ENCODE peak calls at places on chromosomes 4 and X, in six cellular contexts. W is fibroblast of pulmonary artery, Z is GM13977, G is AG09309, U is choroid plexus epithelial cell, A is NB4. S is an unnamed sample.
A peak's percentile ranks its signal among the peaks of the same experiment; 100 is the strongest.

GRCh38 chr4:48909697-48910096 is 3.1 kb upstream of the OCIAD2 start:
- DNase-seq in W (peak; percentile 95), Z (no peak), G (peak; percentile 91), U (peak; percentile 97), A (peak; percentile 64), S (no peak)

GRCh38 chrX:101229155-101229554 is 9.6 kb downstream of the DRP2 start:
- DNase-seq in W (peak; percentile 54), Z (no peak), G (no peak), U (peak; percentile 69), A (no peak), S (no peak)

GRCh38 chrX:25012793-25013592 is 2.8 kb downstream of the ARX start:
- DNase-seq in W (no peak), Z (no peak), G (no peak), U (no peak), A (peak; percentile 52), S (no peak)

GRCh38 chr4:80010316-80010715 is 62.7 kb downstream of the ANTXR2 start:
- DNase-seq in W (no peak), Z (no peak), G (no peak), U (no peak), A (no peak), S (no peak)

GRCh38 chr4:81844717-81845116 is 373.0 kb upstream of the RASGEF1B start:
- DNase-seq in W (peak; percentile 85), Z (peak; percentile 48), G (peak; percentile 11), U (peak; percentile 83), A (peak; percentile 66), S (no peak)

GRCh38 chrX:104310084-104310483 is 55.4 kb upstream of the ESX1 start:
- DNase-seq in W (peak; percentile 51), Z (no peak), G (no peak), U (peak; percentile 66), A (peak; percentile 13), S (no peak)

GRCh38 chr4:183492791-183493221 is 12.1 kb upstream of the ING2 start:
- DNase-seq in W (peak; percentile 36), Z (no peak), G (peak; percentile 55), U (peak; percentile 24), A (no peak), S (no peak)

GRCh38 chr4:112112590-112113170 is 32.6 kb upstream of the FAM241A start:
- DNase-seq in W (no peak), Z (no peak), G (no peak), U (peak; percentile 38), A (no peak), S (no peak)

GRCh38 chrX:136658151-136658550 is 10.2 kb downstream of the CD40LG start:
- DNase-seq in W (no peak), Z (no peak), G (no peak), U (no peak), A (no peak), S (no peak)

GRCh38 chrX:85963736-85964135 is 83.6 kb downstream of the CHM start:
- DNase-seq in W (peak; percentile 72), Z (no peak), G (peak; percentile 37), U (peak; percentile 85), A (peak; percentile 1), S (no peak)

DNA sequence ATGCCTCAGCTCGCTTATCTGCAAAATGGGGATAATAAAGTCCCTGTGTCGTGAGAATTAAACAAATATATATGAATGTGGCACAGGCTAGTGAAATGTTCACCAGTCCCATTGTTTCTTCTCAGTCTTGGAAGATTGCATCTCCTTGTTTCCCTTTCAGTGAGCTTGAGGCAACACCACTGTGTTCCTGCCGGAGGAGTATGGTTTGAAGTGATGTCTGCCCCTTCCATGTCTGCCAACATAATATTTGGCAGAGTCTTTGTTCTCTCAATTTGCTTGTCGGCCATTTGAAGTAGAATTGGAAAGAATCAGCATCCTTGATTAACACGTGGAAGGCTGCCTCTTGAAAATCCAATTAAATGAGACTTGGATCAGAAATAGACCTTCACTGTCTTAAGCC is 1088.5 kb upstream of the INTU start:
- DNase-seq in W (no peak), Z (no peak), G (no peak), U (no peak), A (no peak), S (no peak)
- TF ChIP-seq CTCF in W (no peak), Z (no peak), G (no peak), U (no peak), A (no peak), S (no peak)

GRCh38 chr4:146192060-146192459 is 16.5 kb downstream of the LSM6 start:
- DNase-seq in W (no peak), Z (no peak), G (no peak), U (peak; percentile 8), A (no peak), S (no peak)
- TF ChIP-seq CTCF in W (no peak), Z (no peak), G (no peak), U (peak; percentile 12), A (no peak), S (no peak)

DNA sequence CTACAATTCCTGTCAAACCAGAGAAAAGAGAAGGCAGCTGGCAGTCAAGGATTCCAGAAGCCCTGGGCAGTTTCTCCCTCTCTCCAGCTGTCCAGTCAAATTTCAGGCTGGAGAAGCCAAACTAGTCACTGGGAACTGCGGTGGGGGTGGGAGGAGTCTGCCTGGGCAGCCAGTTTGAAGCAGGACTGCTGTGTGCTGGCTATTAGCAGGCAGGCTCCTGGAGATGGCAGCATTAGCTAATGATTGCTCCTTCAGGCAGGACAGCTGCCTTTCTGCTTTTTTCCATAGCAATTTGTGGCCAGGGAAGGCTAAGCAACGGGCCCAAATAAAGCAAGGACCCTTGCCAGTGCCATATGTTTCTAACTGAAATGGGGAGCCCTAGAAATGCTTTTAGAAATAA is 44.7 kb upstream of the FGF13 start:
- DNase-seq in W (peak; percentile 3), Z (no peak), G (no peak), U (peak; percentile 1), A (peak; percentile 2), S (no peak)
- TF ChIP-seq CTCF in W (no peak), Z (no peak), G (peak; percentile 9), U (no peak), A (no peak), S (no peak)

GRCh38 chrX:132226169-132226568 is 6.9 kb upstream of the RAP2C start:
- DNase-seq in W (no peak), Z (no peak), G (no peak), U (peak; percentile 44), A (peak; percentile 17), S (no peak)
- TF ChIP-seq CTCF in W (peak; percentile 37), Z (peak; percentile 50), G (peak; percentile 43), U (peak; percentile 49), A (no peak), S (no peak)